ENCODE peak calls at places on chromosome 16, in six cellular contexts. E is WERI-Rb-1, B is psoas muscle, D is IMR-90, Q is aorta, Y is colonic mucosa. W is an unnamed sample. For H3K27me3 and H3K36me3, the result is how much of the 10 kb centered on the place peaks cover.

GRCh38 chr16:81003610-81004460 is 2.9 kb downstream of the CMC2 start:
- DNase-seq in E (no peak), B (no peak), D (peak), Q (no peak), Y (no peak), W (peak)

GRCh38 chr16:67963325-67964321 is 4.8 kb downstream of the SLC12A4 start:
- DNase-seq in E (no peak), B (no peak), D (no peak), Q (peak), Y (no peak), W (no peak)

GRCh38 chr16:85148959-85149358 is 36.7 kb upstream of the CIBAR2 start:
- DNase-seq in E (no peak), B (no peak), D (no peak), Q (no peak), Y (no peak), W (no peak)

GRCh38 chr16:4693956-4694663 is 748 bp downstream of the NUDT16L1 start:
- DNase-seq in E (peak), B (peak), D (peak), Q (no peak), Y (peak), W (no peak)

GRCh38 chr16:81774348-81774747 is 4.7 kb upstream of the PLCG2 start:
- DNase-seq in E (no peak), B (no peak), D (no peak), Q (no peak), Y (no peak), W (no peak)

GRCh38 chr16:72988568-72988967 is 59.4 kb downstream of the ZFHX3 start:
- DNase-seq in E (no peak), B (no peak), D (no peak), Q (no peak), Y (no peak), W (no peak)

GRCh38 chr16:69270831-69271230 is 40.3 kb upstream of the VPS4A start:
- DNase-seq in E (no peak), B (no peak), D (peak), Q (no peak), Y (no peak), W (no peak)

GRCh38 chr16:86049641-86050040 is 150.7 kb downstream of the IRF8 start:
- DNase-seq in E (no peak), B (no peak), D (no peak), Q (no peak), Y (no peak), W (no peak)

GRCh38 chr16:46789499-46790414 is 41.2 kb downstream of the C16orf87 start:
- DNase-seq in E (no peak), B (peak), D (peak), Q (peak), Y (peak), W (peak)

GRCh38 chr16:58940609-58941008 is 206.5 kb upstream of the GOT2 start:
- DNase-seq in E (no peak), B (no peak), D (no peak), Q (no peak), Y (no peak), W (no peak)

GRCh38 chr16:80437707-80438106 is 103.1 kb upstream of the DYNLRB2 start:
- DNase-seq in E (no peak), B (no peak), D (no peak), Q (no peak), Y (no peak), W (no peak)

GRCh38 chr16:2971985-2972784 is 3.0 kb downstream of the PAQR4 start:
- DNase-seq in E (no peak), B (no peak), D (no peak), Q (no peak), Y (no peak), W (no peak)

GRCh38 chr16:22663389-22664064 is 150.4 kb upstream of the HS3ST2 start:
- DNase-seq in E (no peak), B (no peak), D (no peak), Q (no peak), Y (no peak), W (no peak)

GRCh38 chr16:85328665-85329058 is 216.4 kb upstream of the CIBAR2 start:
- DNase-seq in E (peak), B (no peak), D (no peak), Q (no peak), Y (no peak), W (no peak)

GRCh38 chr16:2719328-2720062 is 529 bp downstream of the PRSS27 start:
- DNase-seq in E (peak), B (no peak), D (no peak), Q (no peak), Y (peak), W (no peak)

GRCh38 chr16:49745434-49745833 is 110.5 kb downstream of the ZNF423 start:
- DNase-seq in E (no peak), B (no peak), D (no peak), Q (no peak), Y (no peak), W (no peak)

GRCh38 chr16:54928421-54929089 is 2.1 kb upstream of the IRX5 start:
- DNase-seq in E (peak), B (peak), D (no peak), Q (peak), Y (no peak), W (no peak)

GRCh38 chr16:51245306-51245705 is 94.2 kb upstream of the SALL1 start:
- DNase-seq in E (no peak), B (no peak), D (no peak), Q (no peak), Y (no peak), W (no peak)

GRCh38 chr16:10968509-10968908 is 24.1 kb downstream of the CLEC16A start:
- DNase-seq in E (no peak), B (no peak), D (no peak), Q (no peak), Y (no peak), W (no peak)

GRCh38 chr16:22164482-22164881 is 2.2 kb downstream of the SDR42E2 start:
- DNase-seq in E (no peak), B (no peak), D (no peak), Q (no peak), Y (no peak), W (no peak)

GRCh38 chr16:21244798-21245197 is 11.3 kb downstream of the ANKS4B start:
- DNase-seq in E (no peak), B (no peak), D (no peak), Q (no peak), Y (no peak), W (no peak)

GRCh38 chr16:4293822-4294457 is 21.1 kb upstream of the TFAP4 start:
- DNase-seq in E (peak), B (peak), D (peak), Q (peak), Y (no peak), W (peak)

GRCh38 chr16:56848955-56849689 is 15.9 kb upstream of the SLC12A3 start:
- DNase-seq in E (no peak), B (no peak), D (peak), Q (peak), Y (no peak), W (peak)

GRCh38 chr16:67445913-67446907 is 15.3 kb downstream of the HSD11B2 start:
- DNase-seq in E (peak), B (no peak), D (no peak), Q (no peak), Y (peak), W (no peak)

GRCh38 chr16:64012166-64012565 is 1109.7 kb downstream of the CDH11 start:
- DNase-seq in E (no peak), B (no peak), D (no peak), Q (no peak), Y (no peak), W (no peak)

GRCh38 chr16:77307764-77308561 is 108.8 kb downstream of the SYCE1L start:
- DNase-seq in E (no peak), B (no peak), D (peak), Q (no peak), Y (no peak), W (peak)

GRCh38 chr16:30958164-30959083 is 870 bp downstream of the SETD1A start:
- DNase-seq in E (peak), B (peak), D (peak), Q (peak), Y (peak), W (no peak)

GRCh38 chr16:77898671-77899211 is 110.4 kb downstream of the VAT1L start:
- DNase-seq in E (no peak), B (no peak), D (peak), Q (no peak), Y (no peak), W (no peak)

GRCh38 chr16:19846421-19846820 is 38.2 kb downstream of the GPRC5B start:
- DNase-seq in E (no peak), B (no peak), D (no peak), Q (no peak), Y (no peak), W (no peak)

GRCh38 chr16:55116165-55116894 is 185.7 kb downstream of the IRX5 start:
- DNase-seq in E (no peak), B (no peak), D (peak), Q (no peak), Y (no peak), W (peak)

GRCh38 chr16:47970291-47970931 is 185.4 kb downstream of the ABCC12 start:
- DNase-seq in E (no peak), B (no peak), D (peak), Q (no peak), Y (no peak), W (peak)

GRCh38 chr16:57998484-57998883 is 2.0 kb downstream of the ZNF319 start:
- DNase-seq in E (no peak), B (no peak), D (no peak), Q (peak), Y (peak), W (peak)

GRCh38 chr16:50657251-50657650 is 23.9 kb downstream of the SNX20 start:
- DNase-seq in E (no peak), B (no peak), D (no peak), Q (no peak), Y (no peak), W (no peak)

GRCh38 chr16:4347010-4347409 is 4.1 kb downstream of the PAM16 start:
- DNase-seq in E (no peak), B (no peak), D (no peak), Q (no peak), Y (no peak), W (no peak)

GRCh38 chr16:79618041-79618711 is 17.6 kb upstream of the MAF start:
- DNase-seq in E (no peak), B (no peak), D (no peak), Q (no peak), Y (no peak), W (no peak)

GRCh38 chr16:65572156-65572555 is 450.3 kb upstream of the CDH11 start:
- DNase-seq in E (no peak), B (no peak), D (peak), Q (no peak), Y (no peak), W (peak)

GRCh38 chr16:58022601-58023371 is 2.8 kb upstream of the MMP15 start:
- DNase-seq in E (no peak), B (peak), D (peak), Q (peak), Y (peak), W (peak)

GRCh38 chr16:48720266-48720665 is 110.3 kb upstream of the N4BP1 start:
- DNase-seq in E (no peak), B (no peak), D (peak), Q (no peak), Y (no peak), W (peak)

GRCh38 chr16:3652373-3653037 is 2.0 kb upstream of the DNASE1 start:
- DNase-seq in E (no peak), B (no peak), D (no peak), Q (peak), Y (no peak), W (no peak)

GRCh38 chr16:75836377-75837010 is 110.2 kb upstream of the CPHXL start:
- DNase-seq in E (no peak), B (no peak), D (no peak), Q (no peak), Y (no peak), W (no peak)
- H3K27me3 ChIP-seq in E (under half), B (under half), D (under half), Q (under half), Y (under half), W (under half)

GRCh38 chr16:87860553-87861299 is 8.6 kb downstream of the SLC7A5 start:
- DNase-seq in E (peak), B (peak), D (peak), Q (no peak), Y (no peak), W (peak)

DNA sequence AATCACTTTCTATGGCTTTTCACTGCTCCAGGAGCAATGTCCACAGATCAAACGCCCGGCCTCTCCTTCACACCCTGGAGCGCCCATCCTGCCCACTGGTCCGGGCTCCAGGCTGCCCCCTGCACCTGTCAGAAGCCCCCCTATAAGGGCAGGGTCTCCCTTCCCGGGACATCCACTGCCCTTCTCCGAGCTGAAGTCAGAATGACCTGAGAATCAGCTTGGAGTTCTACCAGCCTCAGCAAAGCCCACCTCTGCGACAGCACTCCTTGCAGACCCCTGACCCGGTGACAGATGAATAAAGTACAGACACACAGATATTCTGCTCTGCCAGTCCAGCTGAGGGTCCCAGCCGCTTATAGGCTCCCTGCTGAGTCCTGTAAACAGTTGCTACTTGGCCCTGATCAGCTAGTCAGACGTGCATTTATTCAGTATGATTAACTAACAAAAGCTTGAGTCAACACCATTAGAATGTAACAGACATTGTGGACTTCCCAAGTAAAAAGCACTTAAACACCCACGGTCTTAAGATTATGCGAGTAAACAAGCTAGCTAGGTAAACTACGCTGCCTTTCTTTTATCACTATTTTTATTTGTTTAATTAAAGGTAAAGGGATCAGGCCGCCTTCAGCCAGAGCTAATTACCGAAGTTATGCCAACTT is 4.8 kb downstream of the SLC7A5 start:
- DNase-seq in E (no peak), B (no peak), D (peak), Q (no peak), Y (no peak), W (peak)
- H3K4me3 ChIP-seq in E (no peak), B (no peak), D (no peak), Q (no peak), Y (no peak), W (no peak)

GRCh38 chr16:74304835-74305176 is 8.2 kb downstream of the PSMD7 start:
- DNase-seq in E (no peak), B (no peak), D (no peak), Q (no peak), Y (no peak), W (no peak)

GRCh38 chr16:74304164-74304834 is 7.7 kb downstream of the PSMD7 start:
- DNase-seq in E (no peak), B (no peak), D (no peak), Q (no peak), Y (no peak), W (no peak)

GRCh38 chr16:74305286-74305685 is 8.7 kb downstream of the PSMD7 start:
- DNase-seq in E (no peak), B (no peak), D (no peak), Q (no peak), Y (no peak), W (no peak)

GRCh38 chr16:74305978-74306784 is 9.6 kb downstream of the PSMD7 start:
- DNase-seq in E (no peak), B (no peak), D (no peak), Q (no peak), Y (no peak), W (no peak)

GRCh38 chr16:74302341-74302740 is 5.7 kb downstream of the PSMD7 start:
- DNase-seq in E (no peak), B (no peak), D (no peak), Q (no peak), Y (no peak), W (no peak)
- H3K36me3 ChIP-seq in E (half or more), B (under half), D (half or more), Q (under half), Y (under half), W (under half)

GRCh38 chr16:986411-986810 is 4.8 kb downstream of the SOX8 start:
- DNase-seq in E (no peak), B (no peak), D (no peak), Q (no peak), Y (no peak), W (no peak)
- H3K27me3 ChIP-seq in E (under half), B (under half), D (half or more), Q (under half), Y (under half), W (under half)

GRCh38 chr16:88306411-88306810 is 76.3 kb upstream of the ZNF469 start:
- DNase-seq in E (no peak), B (peak), D (no peak), Q (peak), Y (no peak), W (no peak)

GRCh38 chr16:88303405-88303804 is 79.4 kb upstream of the ZNF469 start:
- DNase-seq in E (no peak), B (no peak), D (no peak), Q (peak), Y (no peak), W (no peak)

GRCh38 chr16:88302666-88303065 is 80.1 kb upstream of the ZNF469 start:
- DNase-seq in E (no peak), B (no peak), D (no peak), Q (peak), Y (no peak), W (no peak)

GRCh38 chr16:88305176-88305575 is 77.6 kb upstream of the ZNF469 start:
- DNase-seq in E (no peak), B (no peak), D (no peak), Q (no peak), Y (no peak), W (no peak)

GRCh38 chr16:88303890-88304819 is 78.6 kb upstream of the ZNF469 start:
- DNase-seq in E (no peak), B (peak), D (peak), Q (peak), Y (no peak), W (peak)
- H3K4me3 ChIP-seq in E (no peak), B (no peak), D (no peak), Q (no peak), Y (no peak), W (no peak)

DNA sequence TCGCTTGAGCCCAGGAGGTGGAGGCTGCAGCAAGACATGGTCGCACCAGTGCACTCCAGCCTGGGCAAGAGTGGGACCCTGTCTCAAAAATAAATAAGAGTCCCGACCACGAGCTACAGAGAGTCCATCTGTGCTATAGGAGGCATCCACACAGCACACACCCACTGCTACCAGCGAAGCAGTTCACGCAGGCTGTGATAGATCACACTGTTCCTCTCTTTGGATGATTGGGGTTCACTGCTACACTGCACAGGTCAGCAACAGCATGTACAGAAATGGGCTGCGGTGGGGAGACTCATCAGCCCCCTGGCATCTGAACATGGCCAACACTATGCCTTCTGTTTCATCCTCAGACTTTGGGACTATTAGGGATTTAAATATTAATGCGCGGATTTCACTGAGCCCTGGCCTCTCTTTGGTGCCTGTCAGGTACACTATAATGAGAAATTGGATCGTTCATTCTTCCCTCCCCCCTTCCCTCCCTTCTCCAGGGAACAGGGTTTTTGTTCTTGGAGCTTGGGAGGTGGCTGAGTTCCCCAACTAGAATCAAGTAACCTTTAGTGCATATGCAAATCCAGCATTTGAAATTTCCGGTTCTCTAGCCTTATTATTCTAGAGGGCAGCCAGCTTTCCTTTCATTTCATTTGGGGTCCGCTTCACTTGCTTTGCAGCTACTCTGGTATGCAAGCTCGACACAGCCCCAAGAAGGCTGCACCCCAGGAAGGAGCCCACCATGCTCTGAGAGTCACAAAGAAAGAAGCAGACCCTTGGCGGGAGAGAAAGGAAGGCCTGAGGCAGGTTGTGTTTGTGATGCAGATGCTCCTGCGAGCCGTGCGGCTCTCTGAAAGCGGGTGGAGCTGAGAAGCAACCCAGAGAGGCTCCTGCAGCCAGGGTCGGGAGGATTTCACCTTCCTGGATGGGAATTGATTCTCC is 34.1 kb downstream of the PMM2 start:
- DNase-seq in E (no peak), B (no peak), D (no peak), Q (no peak), Y (no peak), W (no peak)
- H3K36me3 ChIP-seq in E (under half), B (under half), D (under half), Q (under half), Y (under half), W (under half)

DNA sequence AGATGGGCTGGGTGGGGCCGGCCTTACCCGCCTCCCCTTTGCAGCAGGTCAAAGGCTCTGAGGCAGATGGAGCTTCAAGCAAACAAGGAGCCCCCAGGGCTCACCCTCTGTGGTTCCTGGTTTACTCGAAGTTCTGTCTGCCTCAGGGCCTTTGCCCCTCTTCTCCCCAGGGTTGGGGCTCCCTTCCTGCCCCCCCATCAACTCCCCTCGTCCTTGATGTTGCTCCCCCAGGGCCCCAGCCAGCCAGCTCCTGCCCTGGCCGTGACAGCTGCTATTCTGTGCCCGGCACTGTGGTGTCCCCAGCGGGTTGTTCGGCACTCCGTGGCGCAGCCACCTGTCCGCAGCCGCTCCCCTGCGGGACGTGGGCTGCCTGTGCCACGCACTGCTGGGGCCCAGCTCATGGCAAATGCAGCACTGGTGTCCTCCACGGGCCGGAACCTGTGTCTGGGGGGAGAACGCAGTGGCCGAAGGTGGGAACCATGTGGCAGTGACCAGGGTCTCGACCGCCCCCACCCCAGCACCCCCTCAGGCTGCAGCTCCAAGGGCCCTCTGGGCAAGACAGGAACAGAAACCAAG is 4.3 kb upstream of the METRN start:
- DNase-seq in E (no peak), B (no peak), D (no peak), Q (no peak), Y (no peak), W (no peak)
- H3K27me3 ChIP-seq in E (under half), B (under half), D (under half), Q (under half), Y (under half), W (under half)